ENCODE peak calls at places on chromosomes 2 and 18, in six cellular contexts. C is K562, K is GM23338, N is HCT116, R is upper lobe of left lung, U is Panc1. Q is an unnamed sample.

GRCh38 chr2:219914577-219914976 is 287.1 kb downstream of the SLC4A3 start:
- DNase-seq in R (no peak), U (no peak), C (no peak), K (no peak), N (no peak), Q (no peak)

GRCh38 chr18:13381331-13381730 is 162.8 kb downstream of the LDLRAD4 start:
- DNase-seq in C (no peak), R (no peak), U (no peak), N (no peak), K (no peak), Q (no peak)

GRCh38 chr2:108446703-108447102 is 2.3 kb upstream of the GCC2 start:
- DNase-seq in N (no peak), R (no peak), K (no peak), U (no peak), C (no peak), Q (no peak)

GRCh38 chr2:101188683-101189405 is 37.7 kb upstream of the TBC1D8 start:
- DNase-seq in R (no peak), C (peak; percentile 59), N (peak; percentile 21), K (peak; percentile 89), U (no peak), Q (no peak)

GRCh38 chr2:226661789-226662545 is 137.7 kb downstream of the IRS1 start:
- DNase-seq in R (no peak), U (peak; percentile 75), K (no peak), N (peak; percentile 88), C (no peak), Q (no peak)

GRCh38 chr2:228048838-228049490 is 132.5 kb downstream of the SPHKAP start:
- DNase-seq in R (no peak), C (peak; percentile 5), N (peak; percentile 61), K (peak; percentile 89), U (peak; percentile 77), Q (no peak)

GRCh38 chr2:138787053-138787666 is 7.0 kb upstream of the NXPH2 start:
- DNase-seq in K (peak; percentile 56), U (peak; percentile 18), C (no peak), N (peak; percentile 31), R (no peak), Q (no peak)

GRCh38 chr18:3016584-3017292 is 3.8 kb upstream of the LPIN2 start:
- DNase-seq in U (no peak), C (no peak), K (no peak), R (no peak), N (no peak), Q (no peak)

GRCh38 chr2:15745907-15746306 is 154.2 kb downstream of the DDX1 start:
- DNase-seq in N (no peak), R (no peak), U (no peak), C (no peak), K (no peak), Q (no peak)

GRCh38 chr2:99877963-99878362 is 264.4 kb downstream of the AFF3 start:
- DNase-seq in K (no peak), R (no peak), U (no peak), C (no peak), N (no peak), Q (no peak)

GRCh38 chr2:168402531-168402930 is 53.5 kb upstream of the CERS6 start:
- DNase-seq in R (no peak), C (no peak), U (no peak), K (no peak), N (no peak), Q (no peak)

GRCh38 chr2:9164112-9164608 is 42.5 kb upstream of the ASAP2 start:
- DNase-seq in R (no peak), N (no peak), U (no peak), C (no peak), K (no peak), Q (no peak)

GRCh38 chr2:96153291-96153713 is 8.1 kb upstream of the DUSP2 start:
- DNase-seq in R (no peak), U (no peak), N (no peak), C (no peak), K (no peak), Q (no peak)

GRCh38 chr2:24411488-24412146 is 51.3 kb upstream of the ITSN2 start:
- DNase-seq in C (no peak), N (no peak), U (no peak), K (peak; percentile 41), R (no peak), Q (no peak)

GRCh38 chr2:197666277-197666676 is 9.1 kb downstream of the RFTN2 start:
- DNase-seq in U (no peak), R (no peak), K (no peak), C (no peak), N (no peak), Q (no peak)

GRCh38 chr2:119223521-119224390 is at the start of gene STEAP3:
- DNase-seq in N (peak; percentile 34), U (no peak), C (peak; percentile 97), K (peak; percentile 86), R (peak; percentile 94), Q (peak; percentile 62)

GRCh38 chr2:138373993-138374408 is 127.6 kb upstream of the SPOPL start:
- DNase-seq in N (peak; percentile 27), U (peak; percentile 27), R (no peak), K (peak; percentile 62), C (peak; percentile 17), Q (no peak)

GRCh38 chr2:142190805-142191204 is 60.0 kb upstream of the LRP1B start:
- DNase-seq in C (no peak), U (no peak), N (no peak), R (no peak), K (peak; percentile 5), Q (no peak)

GRCh38 chr2:112884869-112885502 is 26.0 kb upstream of the IL37 start:
- DNase-seq in C (peak; percentile 92), K (peak; percentile 85), N (peak; percentile 40), R (no peak), U (peak; percentile 27), Q (no peak)

GRCh38 chr2:111663471-111663951 is 220.5 kb downstream of the ANAPC1 start:
- DNase-seq in C (peak; percentile 47), K (no peak), N (no peak), R (no peak), U (no peak), Q (no peak)

GRCh38 chr2:134558208-134558890 is 160.5 kb downstream of the TMEM163 start:
- DNase-seq in U (no peak), C (no peak), R (no peak), K (no peak), N (no peak), Q (no peak)

GRCh38 chr2:37917281-37918228 is 7.5 kb upstream of the RMDN2 start:
- DNase-seq in C (no peak), U (no peak), R (no peak), K (no peak), N (no peak), Q (no peak)
- H3K4me3 ChIP-seq in C (no peak overlapping the region), U (no peak overlapping the region), R (no peak overlapping the region), K (no peak overlapping the region), N (no peak overlapping the region), Q (no peak overlapping the region)

DNA sequence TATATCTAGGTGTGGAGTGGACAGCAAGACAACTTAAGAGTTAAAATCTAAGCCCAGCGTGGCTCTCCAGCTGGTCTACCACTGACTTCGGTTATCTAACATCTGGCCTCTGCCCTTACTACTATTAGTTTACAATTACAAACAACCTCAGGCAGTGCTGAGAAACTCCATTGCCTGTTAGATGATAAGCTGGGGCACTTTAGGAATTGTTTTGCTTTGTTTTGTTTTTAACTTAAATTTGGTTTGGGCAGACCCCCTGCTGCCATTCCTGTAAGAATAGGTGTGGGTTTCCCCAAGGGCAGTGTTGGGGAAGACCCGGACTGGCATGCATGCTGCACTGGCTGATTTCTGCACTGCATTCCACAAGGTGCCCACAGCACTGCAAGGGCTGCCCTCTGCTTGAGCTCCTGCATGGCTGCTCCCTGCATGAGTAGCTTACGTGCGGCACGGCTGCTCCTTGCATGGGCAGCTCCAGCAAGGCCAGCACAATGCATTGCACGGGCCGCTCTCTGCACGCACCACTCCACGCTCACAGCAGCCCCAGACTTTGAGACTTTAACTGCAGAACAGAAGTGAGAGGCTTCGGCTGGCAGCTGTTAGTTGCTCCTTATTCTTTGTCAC is 74.2 kb upstream of the SERTAD2 start:
- DNase-seq in K (peak; percentile 16), U (no peak), C (no peak), R (peak; percentile 45), N (no peak), Q (no peak)
- TF ChIP-seq POLR2AphosphoS5 in K (no peak), U (peak; percentile 69), C (no peak), R (no peak), N (no peak), Q (no peak)

GRCh38 chr2:218399391-218400166 is at the start of gene CTDSP1:
- DNase-seq in R (peak; percentile 97), U (no peak), K (peak; percentile 98), N (peak; percentile 88), C (peak; percentile 67), Q (peak; percentile 97)
- H3K4me1 ChIP-seq in R (peaks cover 38% of the 10 kb centered on the region), U (peaks cover 49% of the 10 kb centered on the region), K (peaks cover 20% of the 10 kb centered on the region), N (peaks cover 52% of the 10 kb centered on the region), C (peaks cover 14% of the 10 kb centered on the region), Q (peaks cover 16% of the 10 kb centered on the region)

GRCh38 chr2:86039963-86040655 is 65.6 kb downstream of the POLR1A start:
- DNase-seq in R (no peak), K (no peak), U (no peak), C (no peak), N (no peak), Q (no peak)

GRCh38 chr2:86037795-86038192 is 67.9 kb downstream of the POLR1A start:
- DNase-seq in U (no peak), K (no peak), C (no peak), R (no peak), N (no peak), Q (no peak)

GRCh38 chr2:86039178-86039962 is 66.3 kb downstream of the POLR1A start:
- DNase-seq in C (no peak), N (no peak), U (no peak), R (no peak), K (no peak), Q (no peak)

GRCh38 chr2:86037141-86037794 is 68.4 kb downstream of the POLR1A start:
- DNase-seq in U (no peak), K (no peak), N (no peak), R (peak; percentile 72), C (no peak), Q (no peak)

DNA sequence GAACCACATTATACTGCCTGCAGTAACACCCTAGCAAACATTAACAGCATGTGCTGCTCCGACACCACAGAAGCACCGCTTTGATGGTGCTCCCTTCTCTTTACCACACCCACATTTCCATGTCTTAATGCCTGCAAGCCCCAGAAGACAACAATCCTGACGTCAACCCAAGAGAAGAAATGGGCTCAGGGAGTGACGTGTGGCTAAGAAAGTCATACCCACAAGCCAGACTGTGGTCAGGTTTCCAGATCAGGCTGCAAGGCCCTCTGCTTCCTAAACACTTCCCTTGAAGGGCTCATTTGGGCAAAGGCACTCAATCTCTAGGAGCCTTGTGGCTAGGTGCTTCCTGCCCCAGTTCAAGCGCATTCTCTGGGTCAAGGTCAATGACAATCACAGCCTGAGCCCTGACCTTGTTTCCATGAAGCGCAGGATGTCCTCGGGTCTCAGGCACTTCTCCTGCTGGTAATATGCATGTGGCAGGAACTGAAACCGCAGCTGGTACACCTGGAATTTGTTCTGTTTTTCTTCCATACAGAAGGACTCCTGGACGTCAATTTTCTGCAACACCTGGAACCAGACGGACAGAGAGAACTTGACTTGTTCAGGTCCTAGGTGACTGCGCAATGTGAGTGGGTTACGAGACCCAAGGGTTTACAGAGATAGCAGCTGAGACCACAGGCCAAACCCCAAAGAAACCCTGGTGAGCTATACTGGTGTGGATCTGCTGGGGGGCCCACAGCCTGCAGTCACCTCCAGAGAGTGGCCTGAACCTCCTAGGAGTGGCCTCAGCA is 67.2 kb downstream of the POLR1A start:
- DNase-seq in U (no peak), R (no peak), K (no peak), C (no peak), N (no peak), Q (no peak)
- H3K4me3 ChIP-seq in U (no peak overlapping the region), R (no peak overlapping the region), K (no peak overlapping the region), C (no peak overlapping the region), N (no peak overlapping the region), Q (no peak overlapping the region)

Q was measured in prostate gland.